ENCODE peak calls at places on chromosomes 5 and 9, in five cellular contexts. Y, W, M, T and A are unnamed samples.

GRCh38 chr5:51618234-51618633 is 235.0 kb downstream of the ISL1 start:
- DNase-seq in T (no peak), Y (no peak), W (no peak), M (no peak), A (no peak)

GRCh38 chr9:136544549-136545064 is 1.2 kb downstream of the NOTCH1 start:
- DNase-seq in W (no peak), T (no peak), Y (no peak), M (peak), A (no peak)

GRCh38 chr5:150789943-150790611 is 11.5 kb downstream of the SMIM3 start:
- DNase-seq in T (no peak), M (peak), W (peak), Y (peak), A (no peak)

GRCh38 chr5:15719784-15720183 is 219.8 kb downstream of the FBXL7 start:
- DNase-seq in M (peak), Y (no peak), T (no peak), W (no peak), A (no peak)

GRCh38 chr5:169749295-169749694 is 112.2 kb downstream of the DOCK2 start:
- DNase-seq in T (no peak), M (no peak), W (no peak), Y (no peak), A (no peak)

GRCh38 chr5:62731011-62731410 is 152.4 kb downstream of the LRRC70 start:
- DNase-seq in W (no peak), Y (no peak), M (no peak), T (no peak), A (no peak)

GRCh38 chr5:74514888-74515551 is 125.5 kb downstream of the ENC1 start:
- DNase-seq in M (no peak), W (no peak), Y (no peak), T (no peak), A (no peak)

GRCh38 chr5:132475939-132476852 is 14.4 kb downstream of the IRF1 start:
- DNase-seq in W (no peak), M (peak), T (no peak), Y (no peak), A (no peak)

GRCh38 chr5:167489202-167489601 is 802.2 kb upstream of the WWC1 start:
- DNase-seq in W (no peak), Y (no peak), T (no peak), M (peak), A (no peak)

GRCh38 chr9:99828417-99829176 is 6.9 kb downstream of the NR4A3 start:
- DNase-seq in M (peak), T (no peak), Y (no peak), W (peak), A (peak)

GRCh38 chr5:84524491-84524890 is 139.8 kb upstream of the EDIL3 start:
- DNase-seq in M (peak), T (no peak), Y (peak), W (no peak), A (no peak)

GRCh38 chr9:98255578-98256296 is at the start of gene TBC1D2:
- DNase-seq in W (peak), M (peak), T (peak), Y (peak), A (peak)

GRCh38 chr5:35129921-35130485 is 82.3 kb upstream of the AGXT2 start:
- DNase-seq in Y (peak), T (no peak), M (peak), W (no peak), A (no peak)

GRCh38 chr9:33030285-33030684 is 5.2 kb downstream of the DNAJA1 start:
- DNase-seq in W (no peak), Y (no peak), M (no peak), T (no peak), A (no peak)

GRCh38 chr9:27768781-27769180 is 195.5 kb upstream of the C9orf72 start:
- DNase-seq in T (no peak), W (no peak), M (no peak), Y (no peak), A (no peak)

GRCh38 chr9:89547000-89547399 is 49.1 kb upstream of the SEMA4D start:
- DNase-seq in M (no peak), T (no peak), W (no peak), Y (no peak), A (no peak)

GRCh38 chr5:40594811-40595210 is 84.9 kb upstream of the PTGER4 start:
- DNase-seq in T (no peak), W (no peak), Y (peak), M (no peak), A (no peak)

GRCh38 chr5:156934450-156935211 is 28.4 kb downstream of the TIMD4 start:
- DNase-seq in M (no peak), W (no peak), Y (no peak), T (no peak), A (no peak)

GRCh38 chr5:160230686-160231527 is 1.6 kb downstream of the FABP6 start:
- DNase-seq in W (no peak), T (no peak), M (no peak), Y (peak), A (no peak)

GRCh38 chr9:93061791-93062299 is 3.3 kb downstream of the SUSD3 start:
- DNase-seq in Y (no peak), W (peak), T (no peak), M (no peak), A (no peak)

GRCh38 chr5:75611324-75612210 is at the start of gene ANKDD1B:
- DNase-seq in T (no peak), W (peak), Y (peak), M (peak), A (peak)
- H3K14ac ChIP-seq in T (no peak), W (peak), Y (peak), M (no peak), A (no peak)

DNA sequence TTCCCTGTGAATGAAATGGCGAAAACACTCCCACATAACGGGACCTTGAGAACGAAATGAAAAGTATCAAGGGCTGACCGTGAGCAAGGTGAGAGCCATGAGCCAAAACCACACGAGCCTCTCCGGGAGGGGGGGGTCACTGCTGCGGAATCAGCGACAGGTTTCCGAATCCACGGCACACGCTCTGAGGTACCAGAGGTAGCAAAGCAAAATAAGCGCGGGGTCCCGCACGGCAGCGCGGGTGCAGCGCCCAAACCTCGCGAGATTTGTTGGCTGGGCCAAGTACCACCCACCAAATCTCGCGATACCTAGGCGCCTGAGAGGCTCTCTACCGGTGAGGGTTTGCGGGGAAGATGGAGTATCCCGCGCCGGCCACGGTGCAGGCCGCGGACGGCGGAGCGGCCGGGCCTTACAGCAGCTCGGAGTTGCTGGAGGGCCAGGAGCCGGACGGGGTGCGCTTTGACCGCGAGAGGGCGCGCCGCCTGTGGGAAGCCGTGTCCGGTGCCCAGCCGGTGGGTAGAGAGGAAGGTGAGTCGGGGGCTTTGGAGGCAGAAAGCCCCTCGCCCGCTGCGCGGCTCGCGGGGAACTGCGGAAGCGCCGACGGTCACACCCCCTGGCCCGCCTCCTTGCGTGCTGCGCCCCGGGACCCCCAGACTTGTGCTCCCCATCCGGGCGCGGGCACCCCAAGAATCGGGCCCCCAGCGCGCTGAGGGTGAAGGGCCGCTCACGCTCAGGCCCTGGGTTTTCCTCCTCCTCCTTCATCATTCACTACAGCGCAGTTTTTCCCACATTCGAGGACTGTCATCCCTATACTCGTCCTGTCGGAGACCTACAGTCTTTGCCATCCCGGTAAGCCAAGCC is at the start of gene ZNF346:
- DNase-seq in T (peak), Y (peak), W (peak), M (peak), A (peak)
- H3K23ac ChIP-seq in T (no peak), Y (peak), W (no peak), M (peak), A (peak)

DNA sequence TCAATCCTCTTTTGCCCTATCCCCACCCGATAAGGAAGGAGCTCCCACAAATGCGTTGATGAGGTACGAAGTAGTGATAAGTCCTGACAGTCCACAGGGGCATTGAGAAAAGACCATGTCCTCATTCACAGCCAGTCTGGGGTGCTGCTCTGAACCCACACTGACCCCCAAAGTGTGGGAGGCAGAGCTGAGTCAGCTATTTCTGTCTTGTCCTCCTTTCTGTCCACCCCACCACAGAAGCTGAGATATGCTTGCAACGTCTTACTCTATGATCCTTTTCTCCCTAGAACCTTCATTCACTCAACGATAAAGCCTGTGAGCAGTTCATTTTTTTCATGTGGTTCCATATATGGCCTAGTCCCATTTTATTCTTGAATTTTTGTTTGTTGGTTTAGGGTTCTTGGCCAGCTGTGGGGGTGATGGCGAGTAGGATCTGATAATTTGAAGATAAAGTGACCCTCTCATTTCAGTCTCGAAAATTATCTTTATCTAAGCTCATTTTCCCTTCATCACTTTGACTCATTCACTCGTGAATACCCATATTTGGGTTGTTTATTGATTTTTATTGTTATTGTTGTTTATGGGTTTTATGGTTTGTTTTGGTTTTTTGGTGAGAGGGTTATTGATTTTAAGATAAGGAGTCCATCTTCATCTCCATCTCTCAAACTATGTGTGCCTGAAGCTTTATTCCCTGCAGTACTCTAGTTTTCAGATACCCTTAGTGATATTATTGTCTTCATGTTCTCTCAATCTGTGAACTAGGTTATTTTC is 58.5 kb upstream of the ZNF366 start:
- DNase-seq in T (no peak), M (no peak), W (no peak), Y (no peak), A (no peak)
- H3K14ac ChIP-seq in T (no peak), M (no peak), W (no peak), Y (no peak), A (no peak)

GRCh38 chr5:115542076-115542475 is 2.5 kb downstream of the FEM1C start:
- DNase-seq in Y (peak), W (no peak), M (peak), T (no peak), A (no peak)

GRCh38 chr5:115542651-115543364 is 1.8 kb downstream of the FEM1C start:
- DNase-seq in T (no peak), M (no peak), W (no peak), Y (no peak), A (no peak)

GRCh38 chr5:115544371-115545064 is at the start of gene FEM1C:
- DNase-seq in Y (peak), T (peak), M (peak), W (peak), A (peak)

GRCh38 chr5:115543931-115544370 is 624 bp downstream of the FEM1C start:
- DNase-seq in Y (peak), W (no peak), M (peak), T (no peak), A (peak)

GRCh38 chr5:115543365-115543700 is 1.2 kb downstream of the FEM1C start:
- DNase-seq in T (no peak), Y (no peak), M (peak), W (no peak), A (no peak)
- H3K23ac ChIP-seq in T (no peak), Y (peak), M (no peak), W (no peak), A (no peak)

GRCh38 chr9:96874947-96875459 is 20.7 kb upstream of the ZNF782 start:
- DNase-seq in T (no peak), M (peak), Y (peak), W (no peak), A (no peak)

GRCh38 chr9:96874201-96874785 is 20.0 kb upstream of the ZNF782 start:
- DNase-seq in Y (no peak), W (no peak), M (no peak), T (no peak), A (no peak)

GRCh38 chr9:96871176-96871575 is 16.9 kb upstream of the ZNF782 start:
- DNase-seq in T (no peak), Y (no peak), W (no peak), M (no peak), A (no peak)

GRCh38 chr9:96877269-96877668 is 23.0 kb upstream of the ZNF782 start:
- DNase-seq in M (no peak), Y (no peak), W (no peak), T (no peak), A (no peak)

DNA sequence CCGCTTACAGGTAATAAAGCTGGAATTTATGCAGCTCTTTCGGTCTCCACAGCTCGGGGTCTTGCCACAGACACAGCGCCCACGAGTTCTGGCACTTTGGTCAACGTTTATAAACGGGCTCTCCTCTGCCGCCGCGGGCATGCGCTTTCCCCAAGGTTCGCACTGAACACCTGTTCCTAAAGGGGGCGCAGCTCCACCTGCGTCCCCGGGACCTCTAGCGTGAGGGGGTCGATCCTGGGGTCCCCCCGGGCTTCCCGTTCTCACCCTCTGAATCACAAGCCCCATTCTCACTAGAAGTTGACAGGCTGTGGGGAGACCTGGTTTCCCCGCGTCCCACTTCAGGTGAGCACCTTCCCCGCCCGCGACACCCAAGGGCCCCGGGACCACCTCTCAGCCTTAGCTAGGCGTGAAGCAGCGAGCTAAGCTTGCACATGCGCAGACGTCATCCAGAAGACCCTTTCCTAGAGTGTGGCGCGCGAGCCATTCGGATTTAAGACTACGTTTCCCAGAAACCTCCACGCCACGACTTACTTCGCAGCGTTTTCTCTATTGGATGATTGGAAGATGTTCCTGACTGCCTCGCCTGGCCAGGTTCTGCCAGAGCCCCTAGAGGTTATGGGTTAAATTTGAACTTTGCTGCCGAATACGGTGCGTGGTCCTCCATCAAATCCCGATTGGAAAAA is 21.3 kb upstream of the ZNF782 start:
- DNase-seq in M (peak), T (peak), W (peak), Y (peak), A (peak)
- H3K14ac ChIP-seq in M (no peak), T (no peak), W (no peak), Y (peak), A (no peak)

GRCh38 chr5:115841382-115842088 is at the start of the genes AP3S1 and ATG12:
- DNase-seq in Y (peak), W (peak), M (peak), T (peak), A (peak)
- H3K23ac ChIP-seq in Y (peak), W (no peak), M (peak), T (no peak), A (peak)

GRCh38 chr5:14419686-14420085 is 161.9 kb upstream of the OTULINL start:
- DNase-seq in Y (no peak), M (no peak), W (no peak), T (no peak), A (no peak)
- H3K14ac ChIP-seq in Y (no peak), M (no peak), W (no peak), T (no peak), A (no peak)

DNA sequence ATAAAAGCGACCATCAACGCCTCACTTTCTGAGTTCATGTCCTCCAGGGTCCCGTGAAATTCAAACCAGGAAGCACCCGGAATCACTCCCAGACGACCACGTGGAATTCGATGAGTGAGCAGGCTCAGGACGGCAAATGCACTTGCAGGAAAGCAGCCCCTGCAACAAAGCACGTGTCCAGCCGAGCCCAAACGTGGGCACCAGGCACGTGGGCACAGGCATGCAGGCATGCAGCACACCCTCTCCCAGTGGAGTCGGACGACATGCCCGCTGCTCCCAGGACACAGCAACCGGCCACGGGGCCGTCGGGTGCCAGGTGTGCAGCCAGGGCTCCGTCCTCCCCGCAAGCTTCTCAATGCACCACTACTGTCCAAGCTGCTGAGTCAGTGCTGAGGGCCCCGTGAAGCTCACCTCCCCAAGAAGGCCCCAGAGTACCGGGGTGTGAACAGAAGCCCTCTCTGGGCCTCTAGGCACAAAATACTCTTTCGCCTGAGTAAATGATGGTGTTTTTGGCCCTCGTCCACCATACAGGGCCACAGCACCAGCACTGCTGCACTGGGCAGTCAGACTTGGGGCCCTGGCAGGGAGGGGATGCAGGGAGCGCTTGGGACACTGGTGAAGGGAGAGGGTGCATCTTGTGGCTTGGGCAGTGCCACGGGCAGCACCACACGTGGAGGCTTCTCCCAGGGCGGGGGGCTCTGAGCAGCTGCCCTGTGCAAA is 87.6 kb downstream of the VAV2 start:
- DNase-seq in M (no peak), T (no peak), W (no peak), Y (no peak), A (no peak)
- H3K23ac ChIP-seq in M (peak), T (no peak), W (no peak), Y (no peak), A (no peak)

DNA sequence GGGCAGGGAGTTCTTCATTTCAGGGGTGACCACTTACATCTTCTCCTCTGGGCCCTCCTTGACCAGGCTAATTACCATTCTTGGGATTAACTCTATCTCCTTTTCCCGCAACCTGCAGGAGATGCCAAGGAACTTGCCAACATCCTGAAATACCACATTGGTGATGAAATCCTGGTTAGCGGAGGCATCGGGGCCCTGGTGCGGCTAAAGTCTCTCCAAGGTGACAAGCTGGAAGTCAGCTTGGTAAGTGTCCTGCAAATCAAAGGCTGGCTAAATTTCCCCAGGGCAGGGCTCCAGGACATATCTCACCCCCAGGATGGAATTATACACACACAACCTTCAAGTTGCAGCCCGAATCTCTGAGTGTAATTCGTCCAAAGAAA is 30.2 kb downstream of the TGFBI start:
- DNase-seq in T (no peak), M (no peak), W (no peak), Y (no peak), A (no peak)
- H3K14ac ChIP-seq in T (no peak), M (no peak), W (no peak), Y (peak), A (no peak)

DNA sequence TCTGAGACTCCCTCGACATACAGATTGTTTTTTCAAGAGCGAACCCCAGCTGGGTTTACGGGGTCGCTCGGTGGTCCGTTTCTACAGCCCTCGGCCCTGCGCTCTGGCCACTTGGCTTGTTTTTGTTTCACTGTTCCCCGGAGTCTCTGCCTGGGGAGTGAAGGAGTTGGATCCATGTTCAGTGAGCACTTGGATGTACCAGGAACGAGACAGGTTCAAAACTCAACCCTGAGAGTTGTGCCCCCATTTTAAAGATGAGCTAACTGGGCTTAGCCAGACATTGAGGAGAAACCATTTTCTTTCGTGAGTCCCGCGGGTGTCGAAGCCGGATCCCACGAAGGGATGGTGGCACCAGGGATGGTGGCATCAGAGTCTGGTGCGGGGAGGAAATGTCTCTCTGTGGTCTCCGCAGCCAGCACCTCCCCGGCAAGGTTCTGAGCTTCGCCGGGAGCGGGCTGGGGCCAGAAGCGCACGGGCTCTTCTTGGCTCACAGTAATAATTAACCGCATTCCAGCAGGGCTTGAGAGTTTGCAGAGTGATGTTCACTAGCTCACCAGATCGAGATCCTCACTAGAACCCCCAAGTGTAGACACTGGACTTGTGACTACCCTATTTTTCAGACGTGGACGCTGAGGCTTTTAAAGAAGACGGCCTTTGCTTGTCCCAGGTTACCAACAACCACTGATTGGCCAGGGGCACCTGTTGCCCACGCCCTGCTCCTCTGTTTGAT is 1.0 kb downstream of the MSX2 start:
- DNase-seq in Y (no peak), W (no peak), T (no peak), M (no peak), A (no peak)
- H3K23ac ChIP-seq in Y (peak), W (no peak), T (no peak), M (no peak), A (no peak)